ENCODE peak calls at places on chromosomes 13 and 19, in five cellular contexts. Y is heart right ventricle, Z is psoas muscle, T is nephron progenitor cell, U is omental fat pad. L is an unnamed sample.

GRCh38 chr13:93244918-93245280 is 18.3 kb downstream of the GPC6 start:
- DNase-seq in Y (no peak), Z (no peak), T (no peak), U (no peak), L (no peak)

GRCh38 chr13:91643394-91643793 is 245.0 kb downstream of the GPC5 start:
- DNase-seq in Y (no peak), Z (no peak), T (no peak), U (no peak), L (no peak)

GRCh38 chr19:11887618-11888531 is at the start of gene ZNF69:
- DNase-seq in Y (peak), Z (peak), T (peak), U (peak), L (peak)

GRCh38 chr13:30752201-30752797 is 17.0 kb downstream of the ALOX5AP start:
- DNase-seq in Y (peak), Z (peak), T (no peak), U (no peak), L (no peak)

GRCh38 chr19:50843701-50844221 is 10.4 kb upstream of the KLK15 start:
- DNase-seq in Y (no peak), Z (no peak), T (no peak), U (no peak), L (no peak)

GRCh38 chr19:45173816-45174215 is 4.2 kb downstream of the TRAPPC6A start:
- DNase-seq in Y (no peak), Z (no peak), T (no peak), U (no peak), L (no peak)

GRCh38 chr13:113915786-113916329 is 52.0 kb upstream of the GAS6 start:
- DNase-seq in Y (no peak), Z (no peak), T (no peak), U (no peak), L (no peak)

GRCh38 chr19:2443116-2443784 is 13.5 kb downstream of the LMNB2 start:
- DNase-seq in Y (no peak), Z (no peak), T (no peak), U (no peak), L (no peak)

GRCh38 chr19:40962460-40962961 is 28.6 kb upstream of the CYP2B6 start:
- DNase-seq in Y (no peak), Z (no peak), T (no peak), U (no peak), L (no peak)

GRCh38 chr19:38683393-38684077 is 36.1 kb downstream of the ACTN4 start:
- DNase-seq in Y (no peak), Z (peak), T (no peak), U (peak), L (peak)

GRCh38 chr19:39502640-39503417 is 4.1 kb downstream of the DLL3 start:
- DNase-seq in Y (peak), Z (peak), T (peak), U (no peak), L (peak)

GRCh38 chr13:48161530-48162179 is 66.8 kb upstream of the MED4 start:
- DNase-seq in Y (peak), Z (peak), T (no peak), U (no peak), L (no peak)

GRCh38 chr13:40666905-40667621 is 622 bp upstream of the FOXO1 start:
- DNase-seq in Y (peak), Z (peak), T (peak), U (no peak), L (peak)

GRCh38 chr13:107459430-107459829 is 755.9 kb downstream of the LIG4 start:
- DNase-seq in Y (no peak), Z (no peak), T (no peak), U (no peak), L (no peak)

GRCh38 chr19:24078688-24079087 is 8.3 kb upstream of the ZNF254 start:
- DNase-seq in Y (no peak), Z (no peak), T (no peak), U (no peak), L (no peak)

GRCh38 chr13:36555151-36555986 is 118.5 kb upstream of the SERTM1 start:
- DNase-seq in Y (no peak), Z (no peak), T (no peak), U (no peak), L (no peak)

GRCh38 chr19:44712864-44713515 is 14.0 kb downstream of the CEACAM16 start:
- DNase-seq in Y (no peak), Z (no peak), T (no peak), U (no peak), L (no peak)

GRCh38 chr13:29621401-29621800 is 25.9 kb upstream of the SLC7A1 start:
- DNase-seq in Y (no peak), Z (no peak), T (no peak), U (no peak), L (no peak)

GRCh38 chr13:40061466-40062450 is 406.3 kb downstream of the COG6 start:
- DNase-seq in Y (no peak), Z (no peak), T (no peak), U (no peak), L (no peak)

GRCh38 chr19:29577662-29577963 is 28.5 kb upstream of the POP4 start:
- DNase-seq in Y (no peak), Z (no peak), T (no peak), U (no peak), L (no peak)

GRCh38 chr19:32438751-32439150 is 33.2 kb downstream of the DPY19L3 start:
- DNase-seq in Y (no peak), Z (no peak), T (no peak), U (no peak), L (no peak)

GRCh38 chr19:19498255-19498991 is 16.9 kb downstream of the TSSK6 start:
- DNase-seq in Y (no peak), Z (no peak), T (no peak), U (no peak), L (no peak)

GRCh38 chr13:79796116-79796515 is 315.2 kb downstream of the NDFIP2 start:
- DNase-seq in Y (no peak), Z (no peak), T (no peak), U (no peak), L (no peak)

GRCh38 chr19:7841751-7842660 is 12.0 kb downstream of the EVI5L start:
- DNase-seq in Y (no peak), Z (no peak), T (no peak), U (no peak), L (no peak)

GRCh38 chr13:104143760-104144406 is 1077.7 kb upstream of the SLC10A2 start:
- DNase-seq in Y (no peak), Z (no peak), T (peak), U (no peak), L (no peak)

GRCh38 chr13:38090913-38091312 is 221.3 kb upstream of the TRPC4 start:
- DNase-seq in Y (no peak), Z (no peak), T (no peak), U (no peak), L (no peak)

GRCh38 chr13:57925250-57925649 is 293.7 kb downstream of the PCDH17 start:
- DNase-seq in Y (no peak), Z (no peak), T (no peak), U (no peak), L (no peak)

GRCh38 chr19:7729831-7730285 is 2.1 kb downstream of the CLEC4G start:
- DNase-seq in Y (no peak), Z (no peak), T (peak), U (no peak), L (no peak)

GRCh38 chr13:27006519-27007161 is 165.0 kb downstream of the USP12 start:
- DNase-seq in Y (no peak), Z (no peak), T (no peak), U (no peak), L (no peak)

GRCh38 chr13:36519432-36519831 is 87.1 kb downstream of the CCNA1 start:
- DNase-seq in Y (no peak), Z (no peak), T (no peak), U (no peak), L (no peak)

GRCh38 chr19:31266196-31266595 is 83.0 kb downstream of the TSHZ3 start:
- DNase-seq in Y (no peak), Z (no peak), T (no peak), U (no peak), L (no peak)

GRCh38 chr19:27774827-27775226 is 1438.1 kb downstream of the UQCRFS1 start:
- DNase-seq in Y (no peak), Z (no peak), T (no peak), U (no peak), L (no peak)

GRCh38 chr19:27777242-27777641 is 1435.7 kb downstream of the UQCRFS1 start:
- DNase-seq in Y (no peak), Z (no peak), T (no peak), U (no peak), L (no peak)

GRCh38 chr19:27775395-27775794 is 1437.6 kb downstream of the UQCRFS1 start:
- DNase-seq in Y (no peak), Z (no peak), T (no peak), U (no peak), L (no peak)

GRCh38 chr19:27776524-27776923 is 1436.4 kb downstream of the UQCRFS1 start:
- DNase-seq in Y (no peak), Z (no peak), T (no peak), U (no peak), L (no peak)

GRCh38 chr19:27776020-27776419 is 1436.9 kb downstream of the UQCRFS1 start:
- DNase-seq in Y (no peak), Z (no peak), T (no peak), U (no peak), L (no peak)
- TF ChIP-seq CTCF in Y (peak), Z (peak), T (no peak), U (no peak), L (no peak)

GRCh38 chr19:56837492-56837891 is 3.0 kb downstream of the PEG3 start:
- DNase-seq in Y (peak), Z (peak), T (no peak), U (peak), L (no peak)
- TF ChIP-seq CTCF in Y (peak), Z (peak), T (no peak), U (peak), L (no peak)

GRCh38 chr13:50529154-50529882 is 314.2 kb downstream of the DLEU7 start:
- DNase-seq in Y (peak), Z (peak), T (no peak), U (no peak), L (no peak)

GRCh38 chr13:50535050-50535449 is 308.4 kb downstream of the DLEU7 start:
- DNase-seq in Y (no peak), Z (no peak), T (no peak), U (no peak), L (no peak)

GRCh38 chr13:50527612-50528509 is 315.6 kb downstream of the DLEU7 start:
- DNase-seq in Y (no peak), Z (no peak), T (no peak), U (no peak), L (no peak)

GRCh38 chr13:50537029-50537428 is 306.5 kb downstream of the DLEU7 start:
- DNase-seq in Y (no peak), Z (no peak), T (no peak), U (no peak), L (no peak)

DNA sequence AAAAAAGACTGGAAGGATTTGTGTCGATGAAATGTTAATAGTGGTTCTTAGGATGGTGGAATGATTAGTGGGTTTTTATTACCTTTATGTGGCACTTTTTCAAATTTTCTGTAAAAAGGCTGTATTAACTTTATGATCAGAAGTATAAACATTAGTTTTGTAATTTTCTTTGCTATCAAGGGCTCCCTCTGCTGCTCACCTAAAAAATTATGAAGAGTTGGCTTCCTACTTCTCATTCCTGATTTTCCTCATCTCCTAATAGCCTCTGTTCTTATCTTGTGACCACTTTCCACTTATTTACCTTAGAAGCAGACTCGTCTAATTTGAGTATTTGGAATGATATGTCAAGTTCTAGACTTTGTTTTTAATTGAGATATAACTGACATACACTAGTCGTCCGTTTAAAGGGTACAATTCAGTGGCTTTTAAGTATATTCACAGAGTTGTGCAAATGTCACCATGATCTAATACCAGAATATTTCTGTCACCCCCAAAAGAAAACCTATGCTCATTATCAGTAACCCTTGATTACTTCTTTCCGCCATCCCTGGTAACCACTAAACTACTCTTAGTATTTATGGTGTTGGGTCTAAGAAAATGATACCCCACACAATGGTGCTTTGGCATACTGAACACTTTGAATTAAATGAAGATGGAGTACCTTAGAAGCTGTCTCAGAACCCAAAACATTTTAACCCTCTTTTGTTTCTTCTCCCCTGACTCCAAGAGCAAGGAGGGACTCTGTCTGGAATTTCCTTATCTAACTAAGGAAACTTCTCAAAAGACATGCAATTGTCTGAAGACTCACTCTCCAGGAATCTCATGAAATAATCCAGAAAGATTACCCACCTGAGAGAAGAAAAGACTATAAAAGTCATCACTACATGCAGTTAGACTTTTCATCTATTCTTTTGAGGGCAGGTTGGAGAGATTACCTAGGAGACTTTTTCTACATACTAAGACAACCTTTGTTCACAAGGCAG is 311.3 kb downstream of the DLEU7 start:
- DNase-seq in Y (no peak), Z (no peak), T (no peak), U (no peak), L (no peak)
- TF ChIP-seq CTCF in Y (peak), Z (peak), T (no peak), U (no peak), L (no peak)

GRCh38 chr19:46856062-46857022 is 4.5 kb upstream of the ARHGAP35 start:
- DNase-seq in Y (peak), Z (peak), T (peak), U (peak), L (peak)
- TF ChIP-seq CTCF in Y (peak), Z (peak), T (peak), U (no peak), L (no peak)

DNA sequence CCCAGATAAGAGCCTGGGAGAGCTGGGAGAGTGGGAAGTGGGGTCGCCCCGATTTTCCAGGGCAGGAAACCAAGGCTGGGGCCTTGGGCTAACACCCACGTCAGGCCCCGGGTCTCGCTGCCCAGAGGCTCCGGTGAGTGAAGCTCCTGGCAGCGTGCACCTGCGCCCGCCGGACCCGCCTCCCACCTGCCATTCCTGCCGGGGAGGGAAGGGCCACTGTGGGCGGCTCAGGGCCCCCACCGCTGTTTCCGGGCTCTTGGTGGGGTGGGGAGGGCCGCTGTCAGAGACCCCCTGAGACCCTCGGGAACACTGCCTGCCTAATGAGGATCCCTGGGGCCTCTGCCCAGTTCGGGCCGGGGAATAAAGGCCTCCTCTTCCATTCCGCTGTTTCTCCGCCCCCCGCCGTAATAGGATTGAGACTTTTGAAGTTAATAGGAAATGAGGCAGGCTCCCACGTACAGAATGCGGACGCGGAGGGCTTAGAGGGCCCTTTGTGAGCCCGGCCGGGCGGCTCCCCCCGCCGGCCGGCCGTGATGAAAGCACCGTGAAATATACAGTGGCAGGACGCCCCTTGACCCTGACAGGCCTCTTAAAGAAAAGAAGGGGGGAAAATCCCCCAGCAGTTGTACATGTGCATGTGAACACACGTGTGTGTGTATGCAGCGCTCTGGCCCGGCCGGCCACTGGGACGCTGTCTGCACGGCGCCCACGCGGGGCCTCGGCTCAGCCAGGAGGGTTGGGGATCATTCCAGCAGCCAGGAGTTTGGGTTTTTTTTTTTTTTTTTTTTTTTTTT is 33.2 kb downstream of the EFNA2 start:
- DNase-seq in Y (no peak), Z (no peak), T (peak), U (no peak), L (no peak)
- TF ChIP-seq CTCF in Y (no peak), Z (no peak), T (no peak), U (no peak), L (no peak)

GRCh38 chr19:17441241-17442135 is 7.0 kb downstream of the TMEM221 start:
- DNase-seq in Y (no peak), Z (no peak), T (peak), U (no peak), L (no peak)
- TF ChIP-seq CTCF in Y (peak), Z (peak), T (peak), U (no peak), L (no peak)

GRCh38 chr19:6260912-6261636 is 18.7 kb downstream of the MLLT1 start:
- DNase-seq in Y (no peak), Z (no peak), T (peak), U (no peak), L (no peak)
- TF ChIP-seq CTCF in Y (peak), Z (peak), T (peak), U (no peak), L (no peak)

L was measured in activated B cell treated with CpG ODN at 0.5 μM for 24 hours.